ENCODE peak calls at places on chromosome 3, in five cellular contexts. One of them, this sample, is unnamed.
A peak's percentile ranks its signal among the peaks of the same experiment; 100 is the strongest.

GRCh38 chr3:68306571-68306970 is 625.8 kb downstream of the TAFA4 start:
- DNase-seq in ecto neural progenitor cell: peak; percentile 50
- DNase-seq in NCI-H510A treated with DMSO at 0.1 percent for 48 hours: no peak
- DNase-seq in choroid plexus epithelial cell: no peak
- DNase-seq in progenitor cell of endocrine pancreas: peak; percentile 56
- DNase-seq in this sample: peak; percentile 25

GRCh38 chr3:13518516-13519351 is 30.2 kb upstream of the FBLN2 start:
- DNase-seq in progenitor cell of endocrine pancreas: no peak
- DNase-seq in choroid plexus epithelial cell: no peak
- DNase-seq in ecto neural progenitor cell: no peak
- DNase-seq in NCI-H510A treated with DMSO at 0.1 percent for 48 hours: no peak
- DNase-seq in this sample: no peak

GRCh38 chr3:134795776-134796312 is 784 bp downstream of the EPHB1 start:
- DNase-seq in choroid plexus epithelial cell: peak; percentile 49
- DNase-seq in NCI-H510A treated with DMSO at 0.1 percent for 48 hours: no peak
- DNase-seq in ecto neural progenitor cell: peak; percentile 73
- DNase-seq in progenitor cell of endocrine pancreas: peak; percentile 31
- DNase-seq in this sample: no peak

GRCh38 chr3:14301558-14301957 is 100.8 kb upstream of the SLC6A6 start:
- DNase-seq in NCI-H510A treated with DMSO at 0.1 percent for 48 hours: no peak
- DNase-seq in ecto neural progenitor cell: no peak
- DNase-seq in progenitor cell of endocrine pancreas: no peak
- DNase-seq in choroid plexus epithelial cell: no peak
- DNase-seq in this sample: no peak

GRCh38 chr3:73490453-73491311 is 134.1 kb downstream of the PDZRN3 start:
- DNase-seq in NCI-H510A treated with DMSO at 0.1 percent for 48 hours: peak; percentile 37
- DNase-seq in progenitor cell of endocrine pancreas: no peak
- DNase-seq in ecto neural progenitor cell: no peak
- DNase-seq in choroid plexus epithelial cell: peak; percentile 93
- DNase-seq in this sample: peak; percentile 31

GRCh38 chr3:43948013-43948412 is 257.3 kb downstream of the ABHD5 start:
- DNase-seq in ecto neural progenitor cell: no peak
- DNase-seq in NCI-H510A treated with DMSO at 0.1 percent for 48 hours: no peak
- DNase-seq in progenitor cell of endocrine pancreas: no peak
- DNase-seq in choroid plexus epithelial cell: no peak
- DNase-seq in this sample: no peak

GRCh38 chr3:46903341-46904302 is 26.1 kb downstream of the PTH1R start:
- DNase-seq in choroid plexus epithelial cell: peak; percentile 33
- DNase-seq in NCI-H510A treated with DMSO at 0.1 percent for 48 hours: no peak
- DNase-seq in progenitor cell of endocrine pancreas: no peak
- DNase-seq in ecto neural progenitor cell: no peak
- DNase-seq in this sample: no peak

GRCh38 chr3:16429086-16429485 is 84.4 kb downstream of the RFTN1 start:
- DNase-seq in NCI-H510A treated with DMSO at 0.1 percent for 48 hours: no peak
- DNase-seq in progenitor cell of endocrine pancreas: no peak
- DNase-seq in ecto neural progenitor cell: no peak
- DNase-seq in choroid plexus epithelial cell: peak; percentile 38
- DNase-seq in this sample: no peak

GRCh38 chr3:156643729-156644389 is 30.5 kb upstream of the TIPARP start:
- DNase-seq in choroid plexus epithelial cell: peak; percentile 62
- DNase-seq in NCI-H510A treated with DMSO at 0.1 percent for 48 hours: no peak
- DNase-seq in progenitor cell of endocrine pancreas: no peak
- DNase-seq in ecto neural progenitor cell: no peak
- DNase-seq in this sample: no peak

GRCh38 chr3:123745184-123745855 is 138.8 kb downstream of the MYLK start:
- DNase-seq in NCI-H510A treated with DMSO at 0.1 percent for 48 hours: no peak
- DNase-seq in choroid plexus epithelial cell: peak; percentile 71
- DNase-seq in progenitor cell of endocrine pancreas: no peak
- DNase-seq in ecto neural progenitor cell: no peak
- DNase-seq in this sample: no peak

This sample was measured in iPS DF 6.9.